ENCODE peak calls at places on chromosomes 5 and 9, in seven cellular contexts. One of them, this sample, is unnamed.

GRCh38 chr9:132583584-132584304 is 1.3 kb downstream of the BARHL1 start:
- DNase-seq in astrocyte of the spinal cord: no peak
- DNase-seq in heart right ventricle: no peak
- DNase-seq in dorsolateral prefrontal cortex: no peak
- DNase-seq in body of pancreas: no peak
- DNase-seq in K562: no peak
- DNase-seq in pancreas: no peak
- DNase-seq in this sample: no peak

GRCh38 chr5:94698189-94698588 is 79.7 kb downstream of the SLF1 start:
- DNase-seq in heart right ventricle: no peak
- DNase-seq in body of pancreas: no peak
- DNase-seq in astrocyte of the spinal cord: no peak
- DNase-seq in K562: no peak
- DNase-seq in pancreas: no peak
- DNase-seq in dorsolateral prefrontal cortex: no peak
- DNase-seq in this sample: no peak

GRCh38 chr9:4417578-4418325 is 72.5 kb upstream of the SLC1A1 start:
- DNase-seq in heart right ventricle: no peak
- DNase-seq in dorsolateral prefrontal cortex: no peak
- DNase-seq in astrocyte of the spinal cord: no peak
- DNase-seq in K562: no peak
- DNase-seq in body of pancreas: no peak
- DNase-seq in pancreas: no peak
- DNase-seq in this sample: no peak

GRCh38 chr5:180874804-180875582 is 13.9 kb upstream of the ZFP62 start:
- DNase-seq in pancreas: no peak
- DNase-seq in astrocyte of the spinal cord: no peak
- DNase-seq in dorsolateral prefrontal cortex: no peak
- DNase-seq in K562: no peak
- DNase-seq in body of pancreas: peak
- DNase-seq in heart right ventricle: no peak
- DNase-seq in this sample: no peak

GRCh38 chr9:16367605-16368424 is 502.7 kb downstream of the BNC2 start:
- DNase-seq in heart right ventricle: no peak
- DNase-seq in astrocyte of the spinal cord: peak
- DNase-seq in pancreas: no peak
- DNase-seq in dorsolateral prefrontal cortex: no peak
- DNase-seq in body of pancreas: no peak
- DNase-seq in K562: no peak
- DNase-seq in this sample: no peak

GRCh38 chr9:16092627-16093091 is 539.8 kb downstream of the CCDC171 start:
- DNase-seq in body of pancreas: peak
- DNase-seq in K562: no peak
- DNase-seq in astrocyte of the spinal cord: no peak
- DNase-seq in pancreas: no peak
- DNase-seq in dorsolateral prefrontal cortex: no peak
- DNase-seq in heart right ventricle: peak
- DNase-seq in this sample: peak

GRCh38 chr9:34381323-34381722 is 4.6 kb upstream of the MYORG start:
- DNase-seq in pancreas: no peak
- DNase-seq in dorsolateral prefrontal cortex: peak
- DNase-seq in heart right ventricle: peak
- DNase-seq in astrocyte of the spinal cord: no peak
- DNase-seq in body of pancreas: no peak
- DNase-seq in K562: no peak
- DNase-seq in this sample: no peak

GRCh38 chr5:43973318-43973717 is 370.3 kb downstream of the NNT start:
- DNase-seq in heart right ventricle: no peak
- DNase-seq in body of pancreas: peak
- DNase-seq in astrocyte of the spinal cord: no peak
- DNase-seq in pancreas: no peak
- DNase-seq in K562: no peak
- DNase-seq in dorsolateral prefrontal cortex: no peak
- DNase-seq in this sample: no peak

GRCh38 chr5:103441523-103441922 is 121.1 kb downstream of the NUDT12 start:
- DNase-seq in heart right ventricle: no peak
- DNase-seq in dorsolateral prefrontal cortex: no peak
- DNase-seq in K562: no peak
- DNase-seq in pancreas: no peak
- DNase-seq in astrocyte of the spinal cord: no peak
- DNase-seq in body of pancreas: no peak
- DNase-seq in this sample: peak

GRCh38 chr5:136036991-136037705 is 8.4 kb downstream of the TGFBI start:
- DNase-seq in astrocyte of the spinal cord: peak
- DNase-seq in pancreas: no peak
- DNase-seq in body of pancreas: peak
- DNase-seq in K562: no peak
- DNase-seq in heart right ventricle: no peak
- DNase-seq in dorsolateral prefrontal cortex: no peak
- DNase-seq in this sample: no peak

GRCh38 chr9:16611001-16611400 is 259.5 kb downstream of the BNC2 start:
- DNase-seq in body of pancreas: no peak
- DNase-seq in dorsolateral prefrontal cortex: no peak
- DNase-seq in K562: no peak
- DNase-seq in pancreas: no peak
- DNase-seq in heart right ventricle: no peak
- DNase-seq in astrocyte of the spinal cord: no peak
- DNase-seq in this sample: no peak

GRCh38 chr5:43482490-43483064 is 1.1 kb downstream of the TMEM267 start:
- DNase-seq in K562: peak
- DNase-seq in pancreas: no peak
- DNase-seq in astrocyte of the spinal cord: peak
- DNase-seq in dorsolateral prefrontal cortex: no peak
- DNase-seq in body of pancreas: no peak
- DNase-seq in heart right ventricle: no peak
- DNase-seq in this sample: no peak

GRCh38 chr9:123246534-123246933 is 21.9 kb downstream of the STRBP start:
- DNase-seq in K562: no peak
- DNase-seq in dorsolateral prefrontal cortex: no peak
- DNase-seq in body of pancreas: no peak
- DNase-seq in astrocyte of the spinal cord: peak
- DNase-seq in heart right ventricle: no peak
- DNase-seq in pancreas: no peak
- DNase-seq in this sample: no peak

GRCh38 chr5:54301852-54302251 is 8.5 kb downstream of the ARL15 start:
- DNase-seq in heart right ventricle: no peak
- DNase-seq in dorsolateral prefrontal cortex: no peak
- DNase-seq in astrocyte of the spinal cord: no peak
- DNase-seq in body of pancreas: no peak
- DNase-seq in pancreas: no peak
- DNase-seq in K562: no peak
- DNase-seq in this sample: no peak

GRCh38 chr9:128192601-128193371 is 1.4 kb upstream of the CIZ1 start:
- DNase-seq in body of pancreas: peak
- DNase-seq in heart right ventricle: peak
- DNase-seq in pancreas: peak
- DNase-seq in K562: peak
- DNase-seq in astrocyte of the spinal cord: peak
- DNase-seq in dorsolateral prefrontal cortex: peak
- DNase-seq in this sample: peak

GRCh38 chr5:142063878-142064331 is 44.7 kb upstream of the NDFIP1 start:
- DNase-seq in body of pancreas: peak
- DNase-seq in K562: no peak
- DNase-seq in pancreas: peak
- DNase-seq in dorsolateral prefrontal cortex: peak
- DNase-seq in astrocyte of the spinal cord: peak
- DNase-seq in heart right ventricle: peak
- DNase-seq in this sample: peak

GRCh38 chr9:4306066-4306787 is 6.4 kb upstream of the GLIS3 start:
- DNase-seq in dorsolateral prefrontal cortex: no peak
- DNase-seq in body of pancreas: peak
- DNase-seq in K562: no peak
- DNase-seq in astrocyte of the spinal cord: no peak
- DNase-seq in heart right ventricle: no peak
- DNase-seq in pancreas: no peak
- DNase-seq in this sample: no peak

GRCh38 chr9:116494815-116495634 is 192.1 kb upstream of the TRIM32 start:
- DNase-seq in K562: peak
- DNase-seq in heart right ventricle: no peak
- DNase-seq in body of pancreas: peak
- DNase-seq in pancreas: peak
- DNase-seq in dorsolateral prefrontal cortex: no peak
- DNase-seq in astrocyte of the spinal cord: no peak
- DNase-seq in this sample: peak

GRCh38 chr9:115152281-115152680 is 34.3 kb upstream of the TNC start:
- DNase-seq in body of pancreas: no peak
- DNase-seq in heart right ventricle: no peak
- DNase-seq in pancreas: no peak
- DNase-seq in dorsolateral prefrontal cortex: no peak
- DNase-seq in K562: no peak
- DNase-seq in astrocyte of the spinal cord: no peak
- DNase-seq in this sample: no peak

GRCh38 chr5:135033026-135033861 is 784 bp downstream of the PITX1 start:
- DNase-seq in heart right ventricle: no peak
- DNase-seq in astrocyte of the spinal cord: peak
- DNase-seq in body of pancreas: no peak
- DNase-seq in dorsolateral prefrontal cortex: no peak
- DNase-seq in K562: peak
- DNase-seq in pancreas: no peak
- DNase-seq in this sample: peak

GRCh38 chr9:120712539-120713031 is 1.7 kb downstream of the MEGF9 start:
- DNase-seq in dorsolateral prefrontal cortex: no peak
- DNase-seq in heart right ventricle: no peak
- DNase-seq in pancreas: no peak
- DNase-seq in astrocyte of the spinal cord: no peak
- DNase-seq in K562: no peak
- DNase-seq in body of pancreas: no peak
- DNase-seq in this sample: no peak

GRCh38 chr5:69494481-69494880 is 1.9 kb downstream of the OCLN start:
- DNase-seq in dorsolateral prefrontal cortex: no peak
- DNase-seq in body of pancreas: no peak
- DNase-seq in heart right ventricle: no peak
- DNase-seq in astrocyte of the spinal cord: no peak
- DNase-seq in pancreas: no peak
- DNase-seq in K562: no peak
- DNase-seq in this sample: no peak
- H3K4me3 ChIP-seq in dorsolateral prefrontal cortex: peak
- H3K4me3 ChIP-seq in body of pancreas: no peak
- H3K4me3 ChIP-seq in heart right ventricle: no peak
- H3K4me3 ChIP-seq in astrocyte of the spinal cord: no peak
- H3K4me3 ChIP-seq in pancreas: peak
- H3K4me3 ChIP-seq in K562: no peak
- H3K4me3 ChIP-seq in this sample: no peak

GRCh38 chr5:3595102-3595961 is at the start of gene IRX1:
- DNase-seq in K562: no peak
- DNase-seq in heart right ventricle: no peak
- DNase-seq in astrocyte of the spinal cord: peak
- DNase-seq in pancreas: no peak
- DNase-seq in dorsolateral prefrontal cortex: no peak
- DNase-seq in body of pancreas: no peak
- DNase-seq in this sample: no peak

GRCh38 chr5:3592298-3592697 is 3.3 kb upstream of the IRX1 start:
- DNase-seq in astrocyte of the spinal cord: no peak
- DNase-seq in dorsolateral prefrontal cortex: no peak
- DNase-seq in body of pancreas: no peak
- DNase-seq in K562: no peak
- DNase-seq in pancreas: no peak
- DNase-seq in heart right ventricle: no peak
- DNase-seq in this sample: no peak

GRCh38 chr5:3596261-3596825 is 711 bp downstream of the IRX1 start:
- DNase-seq in pancreas: no peak
- DNase-seq in K562: no peak
- DNase-seq in astrocyte of the spinal cord: peak
- DNase-seq in dorsolateral prefrontal cortex: no peak
- DNase-seq in body of pancreas: no peak
- DNase-seq in heart right ventricle: no peak
- DNase-seq in this sample: no peak

GRCh38 chr5:3593771-3594513 is 1.7 kb upstream of the IRX1 start:
- DNase-seq in body of pancreas: no peak
- DNase-seq in dorsolateral prefrontal cortex: no peak
- DNase-seq in K562: no peak
- DNase-seq in pancreas: no peak
- DNase-seq in astrocyte of the spinal cord: peak
- DNase-seq in heart right ventricle: no peak
- DNase-seq in this sample: no peak

DNA sequence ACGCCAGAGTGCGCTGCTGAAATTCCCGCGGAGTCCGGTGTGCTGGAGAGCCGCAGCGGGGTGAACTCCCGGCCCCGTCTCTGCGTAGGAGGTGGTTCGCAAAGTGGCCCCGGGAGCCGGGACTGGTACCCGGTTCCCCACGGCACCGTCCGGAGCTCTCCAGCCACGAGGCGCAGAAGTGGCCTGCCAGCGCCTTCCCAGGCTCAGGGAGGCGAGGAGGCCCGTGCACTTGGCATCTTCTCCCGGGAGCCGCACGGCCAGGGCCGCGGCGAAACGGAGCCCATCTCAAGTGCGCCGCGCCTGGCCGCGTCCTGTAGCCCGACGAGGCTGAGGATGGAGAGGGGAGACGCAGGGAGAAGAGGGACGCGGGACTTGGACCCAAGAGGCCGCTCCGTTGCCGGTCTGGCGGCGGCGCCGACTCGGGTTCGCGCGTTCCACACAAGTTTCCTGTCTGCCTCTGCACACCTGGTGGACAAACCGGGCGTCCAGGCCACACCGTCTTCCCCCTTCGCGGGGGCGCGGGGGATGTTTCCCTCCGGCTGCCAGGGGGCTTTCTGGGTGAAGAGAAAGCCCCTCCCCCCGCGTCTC is 1.0 kb upstream of the IRX1 start:
- DNase-seq in K562: no peak
- DNase-seq in astrocyte of the spinal cord: peak
- DNase-seq in heart right ventricle: no peak
- DNase-seq in pancreas: no peak
- DNase-seq in body of pancreas: no peak
- DNase-seq in dorsolateral prefrontal cortex: no peak
- DNase-seq in this sample: no peak
- TF ChIP-seq CTCF in K562: no peak
- TF ChIP-seq CTCF in astrocyte of the spinal cord: peak
- TF ChIP-seq CTCF in heart right ventricle: no peak
- TF ChIP-seq CTCF in pancreas: no peak
- TF ChIP-seq CTCF in body of pancreas: no peak
- TF ChIP-seq CTCF in dorsolateral prefrontal cortex: no peak
- TF ChIP-seq CTCF in this sample: no peak

DNA sequence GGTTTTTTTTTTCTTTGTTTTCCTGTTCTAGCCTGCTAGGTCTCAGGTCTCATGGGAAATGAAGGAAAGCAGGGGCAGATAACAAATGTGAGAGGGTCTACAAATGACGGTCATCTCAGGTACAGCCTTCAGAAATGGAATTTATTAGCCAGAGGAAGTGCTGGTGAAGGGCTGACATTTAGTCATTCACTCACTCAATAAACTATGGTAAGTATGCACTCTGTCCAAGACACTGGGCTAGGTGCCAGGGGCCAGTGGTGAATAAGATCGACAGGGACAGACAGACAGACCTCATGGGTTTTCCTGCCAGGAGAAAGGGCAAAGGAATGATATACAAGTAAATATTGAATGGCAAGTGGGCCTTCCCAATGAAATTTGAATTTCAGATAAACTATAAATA is 6.3 kb downstream of the PDE6A start:
- DNase-seq in pancreas: no peak
- DNase-seq in body of pancreas: peak
- DNase-seq in K562: no peak
- DNase-seq in dorsolateral prefrontal cortex: no peak
- DNase-seq in astrocyte of the spinal cord: peak
- DNase-seq in heart right ventricle: peak
- DNase-seq in this sample: peak
- H3K4me3 ChIP-seq in pancreas: no peak
- H3K4me3 ChIP-seq in body of pancreas: no peak
- H3K4me3 ChIP-seq in K562: no peak
- H3K4me3 ChIP-seq in dorsolateral prefrontal cortex: no peak
- H3K4me3 ChIP-seq in astrocyte of the spinal cord: no peak
- H3K4me3 ChIP-seq in heart right ventricle: no peak
- H3K4me3 ChIP-seq in this sample: no peak

GRCh38 chr5:13276143-13276542 is 668.3 kb downstream of the DNAH5 start:
- DNase-seq in dorsolateral prefrontal cortex: no peak
- DNase-seq in astrocyte of the spinal cord: no peak
- DNase-seq in body of pancreas: no peak
- DNase-seq in pancreas: no peak
- DNase-seq in K562: no peak
- DNase-seq in heart right ventricle: no peak
- DNase-seq in this sample: no peak

GRCh38 chr5:13278148-13278547 is 666.3 kb downstream of the DNAH5 start:
- DNase-seq in dorsolateral prefrontal cortex: no peak
- DNase-seq in heart right ventricle: no peak
- DNase-seq in pancreas: no peak
- DNase-seq in K562: no peak
- DNase-seq in body of pancreas: no peak
- DNase-seq in astrocyte of the spinal cord: no peak
- DNase-seq in this sample: no peak
- TF ChIP-seq CTCF in dorsolateral prefrontal cortex: no peak
- TF ChIP-seq CTCF in heart right ventricle: peak
- TF ChIP-seq CTCF in pancreas: no peak
- TF ChIP-seq CTCF in K562: no peak
- TF ChIP-seq CTCF in body of pancreas: no peak
- TF ChIP-seq CTCF in astrocyte of the spinal cord: peak
- TF ChIP-seq CTCF in this sample: peak